ENCODE peak calls at places on chromosome 1, in eight cellular contexts. Q is stimulated activated CD4-positive, alpha-beta T cell treated with anti-CD3 and anti-CD28 coated beads, Interleukin-2, amount 100 ng/mL, for 48 hours; K is stromal cell of bone marrow; I is NT2/D1; S is omental fat pad; D is activated naive CD4-positive, alpha-beta T cell treated with anti-CD3 and anti-CD28 coated beads, Interleukin-2, amount 10 ng/mL, durations not matched to agents 7 days and 5 days; U is lower lobe of right lung; L is activated T-helper 1 cell treated with Interleukin-2 at 50 U/mL for 16 hours. Z is an unnamed sample.

GRCh38 chr1:121417289-121417955 is 232.6 kb downstream of the SRGAP2C start:
- DNase-seq in S (no peak), D (no peak), I (no peak), Q (no peak), U (no peak), K (no peak), L (no peak), Z (no peak)

GRCh38 chr1:89633745-89634625 is 1.1 kb downstream of the LRRC8C start:
- DNase-seq in K (no peak), U (no peak), I (no peak), D (peak; percentile 38), L (no peak), Q (no peak), S (no peak), Z (peak; percentile 38)

GRCh38 chr1:118396824-118397530 is 211.9 kb upstream of the SPAG17 start:
- DNase-seq in I (no peak), Q (no peak), D (no peak), U (no peak), K (no peak), L (no peak), S (no peak), Z (no peak)

GRCh38 chr1:226979115-226979516 is 39.0 kb downstream of the COQ8A start:
- DNase-seq in U (no peak), S (no peak), K (no peak), I (no peak), L (no peak), D (no peak), Q (no peak), Z (no peak)

GRCh38 chr1:86648255-86648654 is 56.1 kb upstream of the SH3GLB1 start:
- DNase-seq in U (no peak), Q (no peak), L (no peak), D (no peak), I (no peak), K (peak; percentile 65), S (no peak), Z (no peak)

GRCh38 chr1:111203681-111204210 is 3.3 kb upstream of the DENND2D start:
- DNase-seq in L (peak; percentile 83), Q (peak; percentile 76), K (no peak), I (no peak), U (peak; percentile 97), S (no peak), D (peak; percentile 94), Z (peak; percentile 90)

GRCh38 chr1:93967276-93967675 is 58.0 kb upstream of the GCLM start:
- DNase-seq in K (no peak), I (no peak), L (no peak), S (no peak), D (no peak), Q (no peak), U (no peak), Z (no peak)

GRCh38 chr1:68254667-68255226 is 22.4 kb upstream of the WLS start:
- DNase-seq in Q (no peak), D (no peak), K (no peak), S (no peak), L (no peak), I (no peak), U (no peak), Z (no peak)

GRCh38 chr1:159959451-159959850 is 5.4 kb upstream of the SLAMF9 start:
- DNase-seq in I (no peak), D (no peak), Q (no peak), L (no peak), S (no peak), K (no peak), U (no peak), Z (no peak)

GRCh38 chr1:160748182-160748876 is 9.3 kb downstream of the SLAMF7 start:
- DNase-seq in I (no peak), L (no peak), U (no peak), K (no peak), S (no peak), D (no peak), Q (no peak), Z (no peak)

GRCh38 chr1:151887028-151887427 is 22.3 kb downstream of the THEM4 start:
- DNase-seq in D (no peak), U (no peak), L (no peak), S (no peak), Q (no peak), K (peak; percentile 27), I (no peak), Z (no peak)

GRCh38 chr1:68495532-68495931 is 1.4 kb downstream of the DEPDC1 start:
- DNase-seq in S (no peak), D (no peak), K (no peak), L (no peak), U (no peak), I (no peak), Q (no peak), Z (no peak)

GRCh38 chr1:200640373-200641174 is 20.0 kb upstream of the KIF14 start:
- DNase-seq in I (no peak), U (no peak), S (no peak), D (no peak), Q (no peak), L (no peak), K (no peak), Z (no peak)

GRCh38 chr1:67713071-67713806 is 28.2 kb downstream of the GADD45A start:
- DNase-seq in L (no peak), S (no peak), I (no peak), D (no peak), K (peak; percentile 80), U (no peak), Q (no peak), Z (no peak)

GRCh38 chr1:35369922-35370671 is 101.6 kb downstream of the ZMYM4 start:
- DNase-seq in D (no peak), S (no peak), I (no peak), Q (no peak), L (no peak), U (no peak), K (peak; percentile 55), Z (no peak)

GRCh38 chr1:181318022-181318857 is 165.1 kb upstream of the CACNA1E start:
- DNase-seq in I (no peak), Q (no peak), S (no peak), D (no peak), K (no peak), U (no peak), L (no peak), Z (peak; percentile 12)

GRCh38 chr1:5770981-5771765 is 221.1 kb downstream of the NPHP4 start:
- DNase-seq in U (no peak), L (no peak), D (no peak), S (no peak), I (no peak), Q (no peak), K (no peak), Z (no peak)

GRCh38 chr1:227459977-227460376 is 103.4 kb upstream of the ZNF678 start:
- DNase-seq in D (no peak), U (no peak), S (no peak), Q (no peak), K (no peak), L (no peak), I (no peak), Z (no peak)

Z was measured in activated naive CD8-positive, alpha-beta T cell treated with anti-CD3 and anti-CD28 coated beads, Interleukin-2, amount 50 U/mL, for 24 hours.